ENCODE peak calls at places on chromosomes 13 and 19, in four cellular contexts. M is IMR-90, G is neuronal stem cell, X is mesendoderm. K is an unnamed sample.

GRCh38 chr13:89361909-89362308 is 1690.7 kb downstream of the SLITRK5 start:
- DNase-seq in M (peak; percentile 0), G (no peak), X (no peak), K (peak; percentile 1)

GRCh38 chr13:52782486-52783448 is 43.1 kb upstream of the CNMD start:
- DNase-seq in M (no peak), G (no peak), X (no peak), K (no peak)

GRCh38 chr19:10271543-10272086 is 695 bp downstream of the ICAM1 start:
- DNase-seq in M (peak; percentile 56), G (no peak), X (no peak), K (peak; percentile 33)

GRCh38 chr19:49580264-49581006 is at the start of gene NOSIP:
- DNase-seq in M (peak; percentile 97), G (peak; percentile 96), X (peak; percentile 98), K (peak; percentile 98)

GRCh38 chr19:49829200-49829599 is 11.1 kb downstream of the MED25 start:
- DNase-seq in M (no peak), G (no peak), X (no peak), K (no peak)

GRCh38 chr19:5141278-5141925 is 172.5 kb downstream of the KDM4B start:
- DNase-seq in M (peak; percentile 45), G (no peak), X (no peak), K (peak; percentile 57)

GRCh38 chr19:12984143-12984627 is 11.1 kb upstream of the NFIX start:
- DNase-seq in M (no peak), G (no peak), X (no peak), K (no peak)

GRCh38 chr13:42894765-42895181 is 97.3 kb downstream of the EPSTI1 start:
- DNase-seq in M (peak; percentile 36), G (no peak), X (no peak), K (no peak)

GRCh38 chr19:17553256-17553655 is 2.2 kb upstream of the COLGALT1 start:
- DNase-seq in M (peak; percentile 95), G (no peak), X (no peak), K (peak; percentile 9)

GRCh38 chr19:33819875-33820781 is 23.5 kb downstream of the KCTD15 start:
- DNase-seq in M (peak; percentile 12), G (peak; percentile 61), X (peak; percentile 73), K (peak; percentile 29)

GRCh38 chr19:38869836-38870607 is 8.1 kb downstream of the RINL start:
- DNase-seq in M (peak; percentile 45), G (peak; percentile 77), X (peak; percentile 90), K (peak; percentile 90)

GRCh38 chr19:9324584-9324962 is 594 bp downstream of the ZNF559 start:
- DNase-seq in M (no peak), G (no peak), X (no peak), K (no peak)

GRCh38 chr13:113621046-113621445 is 36.5 kb downstream of the TFDP1 start:
- DNase-seq in M (no peak), G (no peak), X (no peak), K (no peak)

DNA sequence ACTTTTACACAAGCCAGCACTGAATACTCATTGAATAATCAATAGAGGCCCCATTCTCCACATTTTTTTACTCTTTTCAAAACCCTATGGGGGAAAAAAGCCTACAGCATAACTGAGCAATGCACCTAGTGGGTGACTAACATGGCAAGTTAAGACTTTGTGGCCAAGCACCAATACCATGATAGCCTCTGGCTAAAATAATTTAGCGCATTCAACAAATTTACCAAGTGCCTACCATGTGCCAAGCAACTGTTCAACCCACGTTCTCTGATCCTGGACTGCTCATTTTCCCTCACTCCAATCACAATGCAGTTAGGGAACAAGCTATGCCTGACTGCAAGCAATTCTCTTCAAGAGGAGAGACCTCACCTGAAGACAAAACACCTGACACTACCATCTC is 3.0 kb downstream of the ANKRD10 start:
- DNase-seq in M (peak; percentile 25), G (no peak), X (no peak), K (peak; percentile 27)
- H2BK5ac ChIP-seq in M (no peak overlapping the region), G (no peak overlapping the region), X (no peak overlapping the region), K (no peak overlapping the region)

GRCh38 chr13:39402221-39402620 is 200.8 kb downstream of the LHFPL6 start:
- DNase-seq in M (no peak), G (no peak), X (no peak), K (peak; percentile 86)
- H2BK5ac ChIP-seq in M (no peak overlapping the region), G (no peak overlapping the region), X (no peak overlapping the region), K (no peak overlapping the region)

GRCh38 chr13:98190889-98191444 is 13.9 kb upstream of the RNF113B start:
- DNase-seq in M (no peak), G (no peak), X (no peak), K (no peak)

GRCh38 chr13:98187862-98188261 is 10.8 kb upstream of the RNF113B start:
- DNase-seq in M (no peak), G (no peak), X (no peak), K (no peak)

GRCh38 chr13:98187155-98187726 is 10.2 kb upstream of the RNF113B start:
- DNase-seq in M (no peak), G (no peak), X (no peak), K (no peak)

GRCh38 chr13:98189841-98190505 is 12.9 kb upstream of the RNF113B start:
- DNase-seq in M (no peak), G (no peak), X (no peak), K (no peak)

DNA sequence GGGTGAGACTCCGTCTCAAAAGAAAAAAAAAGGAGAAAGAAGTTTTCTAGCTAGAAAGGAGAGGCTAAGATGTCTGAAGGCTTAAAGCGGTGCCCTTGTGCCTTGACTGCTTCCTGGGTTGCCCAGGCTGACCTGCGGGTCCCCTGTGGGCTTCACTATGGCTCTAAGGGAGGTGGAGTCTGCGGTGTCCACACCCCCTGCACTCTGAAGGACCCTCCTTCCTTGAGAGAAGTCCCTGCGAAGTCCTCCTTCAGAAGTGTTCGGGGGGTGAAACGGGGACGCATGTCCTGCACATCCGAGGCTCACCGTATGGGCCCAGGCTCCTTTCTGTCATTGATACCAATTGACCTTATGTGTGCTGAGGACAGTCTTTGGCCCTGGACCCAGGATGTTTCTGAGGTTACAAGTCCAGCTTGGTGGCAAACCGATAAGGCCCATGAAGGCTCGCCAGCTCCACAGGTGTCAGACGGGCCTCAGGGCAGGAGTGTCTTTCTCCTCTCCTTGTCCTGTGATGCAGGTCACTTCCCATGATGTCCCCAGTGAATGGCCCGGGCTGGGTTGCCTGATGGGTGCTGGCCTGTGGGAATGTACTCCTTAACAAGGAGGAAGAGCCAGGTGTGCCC is 11.6 kb upstream of the RNF113B start:
- DNase-seq in M (no peak), G (no peak), X (peak; percentile 64), K (no peak)
- H2BK5ac ChIP-seq in M (peak overlapping the region; percentile 42), G (no peak overlapping the region), X (no peak overlapping the region), K (no peak overlapping the region)

GRCh38 chr19:20247016-20247683 is 80.1 kb downstream of the ZNF486 start:
- DNase-seq in M (no peak), G (peak; percentile 29), X (peak; percentile 82), K (peak; percentile 14)
- H2BK5ac ChIP-seq in M (no peak overlapping the region), G (no peak overlapping the region), X (peak overlapping the region; percentile 39), K (peak overlapping the region; percentile 1)

GRCh38 chr19:35714601-35715354 is 3.0 kb upstream of the KMT2B start:
- DNase-seq in M (no peak), G (no peak), X (peak; percentile 61), K (no peak)
- H2BK5ac ChIP-seq in M (no peak overlapping the region), G (peak overlapping the region; percentile 98), X (no peak overlapping the region), K (no peak overlapping the region)

GRCh38 chr19:42022616-42023015 is 28.6 kb upstream of the ATP1A3 start:
- DNase-seq in M (no peak), G (no peak), X (no peak), K (no peak)
- H2BK5ac ChIP-seq in M (no peak overlapping the region), G (no peak overlapping the region), X (no peak overlapping the region), K (no peak overlapping the region)

GRCh38 chr13:23866420-23867026 is 22.7 kb downstream of the MIPEP start:
- DNase-seq in M (peak; percentile 15), G (no peak), X (peak; percentile 23), K (no peak)
- H2BK5ac ChIP-seq in M (peak overlapping the region; percentile 86), G (no peak overlapping the region), X (no peak overlapping the region), K (no peak overlapping the region)

GRCh38 chr19:52640916-52641315 is 2.8 kb upstream of the ZNF83 start:
- DNase-seq in M (no peak), G (no peak), X (peak; percentile 65), K (peak; percentile 33)
- H2BK5ac ChIP-seq in M (no peak overlapping the region), G (no peak overlapping the region), X (no peak overlapping the region), K (no peak overlapping the region)